ENCODE peak calls at places on chromosomes 6 and 20, in nine cellular contexts. One of them, this sample, is unnamed.
A peak's percentile ranks its signal among the peaks of the same experiment; 100 is the strongest.

GRCh38 chr6:127737009-127737486 is 160.1 kb downstream of the C6orf58 start:
- DNase-seq in GM23338: peak; percentile 84
- DNase-seq in lower lobe of right lung: no peak
- DNase-seq in spleen: no peak
- DNase-seq in fibroblast of lung: peak; percentile 80
- DNase-seq in IMR-90: peak; percentile 73
- DNase-seq in tibial artery: no peak
- DNase-seq in A673: peak; percentile 93
- DNase-seq in heart left ventricle: no peak
- DNase-seq in this sample: peak; percentile 11

GRCh38 chr6:12545837-12546658 is 170.5 kb upstream of the PHACTR1 start:
- DNase-seq in A673: peak; percentile 60
- DNase-seq in GM23338: no peak
- DNase-seq in lower lobe of right lung: no peak
- DNase-seq in tibial artery: no peak
- DNase-seq in spleen: no peak
- DNase-seq in IMR-90: peak; percentile 77
- DNase-seq in heart left ventricle: no peak
- DNase-seq in fibroblast of lung: no peak
- DNase-seq in this sample: no peak

GRCh38 chr20:13205848-13206434 is 15.1 kb upstream of the ISM1 start:
- DNase-seq in tibial artery: no peak
- DNase-seq in fibroblast of lung: no peak
- DNase-seq in A673: no peak
- DNase-seq in GM23338: no peak
- DNase-seq in heart left ventricle: no peak
- DNase-seq in spleen: no peak
- DNase-seq in lower lobe of right lung: no peak
- DNase-seq in IMR-90: no peak
- DNase-seq in this sample: no peak

GRCh38 chr20:21288587-21289370 is 14.4 kb upstream of the XRN2 start:
- DNase-seq in IMR-90: no peak
- DNase-seq in fibroblast of lung: no peak
- DNase-seq in heart left ventricle: no peak
- DNase-seq in A673: no peak
- DNase-seq in spleen: no peak
- DNase-seq in lower lobe of right lung: no peak
- DNase-seq in tibial artery: no peak
- DNase-seq in GM23338: no peak
- DNase-seq in this sample: no peak

GRCh38 chr20:62794007-62794724 is 2.1 kb upstream of the MRGBP start:
- DNase-seq in GM23338: peak; percentile 97
- DNase-seq in lower lobe of right lung: peak; percentile 97
- DNase-seq in IMR-90: peak; percentile 95
- DNase-seq in A673: peak; percentile 95
- DNase-seq in tibial artery: peak; percentile 95
- DNase-seq in fibroblast of lung: peak; percentile 95
- DNase-seq in spleen: peak; percentile 100
- DNase-seq in heart left ventricle: peak; percentile 100
- DNase-seq in this sample: peak; percentile 99

GRCh38 chr6:27293436-27294152 is 18.5 kb downstream of the POM121L2 start:
- DNase-seq in spleen: no peak
- DNase-seq in tibial artery: no peak
- DNase-seq in GM23338: peak; percentile 74
- DNase-seq in A673: peak; percentile 69
- DNase-seq in heart left ventricle: no peak
- DNase-seq in IMR-90: peak; percentile 69
- DNase-seq in fibroblast of lung: peak; percentile 66
- DNase-seq in lower lobe of right lung: no peak
- DNase-seq in this sample: no peak

GRCh38 chr20:43969501-43969900 is 54.8 kb downstream of the TOX2 start:
- DNase-seq in GM23338: no peak
- DNase-seq in lower lobe of right lung: peak; percentile 77
- DNase-seq in heart left ventricle: no peak
- DNase-seq in spleen: no peak
- DNase-seq in fibroblast of lung: no peak
- DNase-seq in A673: no peak
- DNase-seq in IMR-90: no peak
- DNase-seq in tibial artery: no peak
- DNase-seq in this sample: no peak

GRCh38 chr20:44204156-44204831 is 6.3 kb downstream of the OSER1 start:
- DNase-seq in heart left ventricle: no peak
- DNase-seq in tibial artery: no peak
- DNase-seq in GM23338: no peak
- DNase-seq in spleen: no peak
- DNase-seq in lower lobe of right lung: no peak
- DNase-seq in A673: peak; percentile 58
- DNase-seq in fibroblast of lung: peak; percentile 94
- DNase-seq in IMR-90: peak; percentile 96
- DNase-seq in this sample: no peak

GRCh38 chr6:158843751-158844683 is 24.8 kb upstream of the EZR start:
- DNase-seq in tibial artery: no peak
- DNase-seq in spleen: no peak
- DNase-seq in A673: no peak
- DNase-seq in heart left ventricle: no peak
- DNase-seq in fibroblast of lung: no peak
- DNase-seq in GM23338: no peak
- DNase-seq in lower lobe of right lung: no peak
- DNase-seq in IMR-90: peak; percentile 27
- DNase-seq in this sample: no peak

GRCh38 chr6:158837684-158838625 is 18.8 kb upstream of the EZR start:
- DNase-seq in fibroblast of lung: peak; percentile 32
- DNase-seq in A673: no peak
- DNase-seq in IMR-90: peak; percentile 43
- DNase-seq in GM23338: no peak
- DNase-seq in spleen: no peak
- DNase-seq in tibial artery: no peak
- DNase-seq in lower lobe of right lung: no peak
- DNase-seq in heart left ventricle: no peak
- DNase-seq in this sample: no peak

GRCh38 chr6:158839796-158840195 is 20.6 kb upstream of the EZR start:
- DNase-seq in GM23338: no peak
- DNase-seq in fibroblast of lung: no peak
- DNase-seq in lower lobe of right lung: no peak
- DNase-seq in spleen: no peak
- DNase-seq in heart left ventricle: no peak
- DNase-seq in A673: no peak
- DNase-seq in tibial artery: no peak
- DNase-seq in IMR-90: no peak
- DNase-seq in this sample: no peak

GRCh38 chr6:158840465-158840864 is 21.3 kb upstream of the EZR start:
- DNase-seq in IMR-90: no peak
- DNase-seq in A673: no peak
- DNase-seq in GM23338: no peak
- DNase-seq in lower lobe of right lung: no peak
- DNase-seq in tibial artery: no peak
- DNase-seq in spleen: no peak
- DNase-seq in fibroblast of lung: no peak
- DNase-seq in heart left ventricle: no peak
- DNase-seq in this sample: no peak

DNA sequence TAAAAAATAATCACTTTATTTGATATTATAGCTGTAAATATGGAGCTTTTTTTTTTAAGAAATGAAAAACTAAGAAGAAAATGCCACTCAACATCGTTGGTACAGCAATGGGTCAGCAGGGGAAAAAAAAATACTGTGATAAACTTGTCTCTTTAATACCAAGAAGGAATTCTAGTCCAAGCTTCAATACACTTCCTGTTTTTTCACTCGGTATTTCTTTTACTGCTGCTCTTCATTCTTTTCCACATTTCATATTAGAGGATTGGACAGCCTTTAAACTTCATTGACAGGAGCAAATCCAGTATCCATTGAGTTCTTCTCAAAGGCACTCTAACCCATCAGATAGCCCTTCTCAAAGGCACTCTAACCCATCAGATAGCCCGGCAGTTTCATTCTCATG is 22.2 kb upstream of the EZR start:
- DNase-seq in IMR-90: no peak
- DNase-seq in A673: no peak
- DNase-seq in tibial artery: no peak
- DNase-seq in spleen: no peak
- DNase-seq in heart left ventricle: no peak
- DNase-seq in GM23338: no peak
- DNase-seq in fibroblast of lung: no peak
- DNase-seq in lower lobe of right lung: no peak
- DNase-seq in this sample: no peak
- H3K27me3 ChIP-seq in IMR-90: no peaks in the 10 kb centered on the region
- H3K27me3 ChIP-seq in A673: no peaks in the 10 kb centered on the region
- H3K27me3 ChIP-seq in tibial artery: no peaks in the 10 kb centered on the region
- H3K27me3 ChIP-seq in spleen: no peaks in the 10 kb centered on the region
- H3K27me3 ChIP-seq in heart left ventricle: no peaks in the 10 kb centered on the region
- H3K27me3 ChIP-seq in GM23338: no peaks in the 10 kb centered on the region
- H3K27me3 ChIP-seq in fibroblast of lung: no peaks in the 10 kb centered on the region
- H3K27me3 ChIP-seq in lower lobe of right lung: no peaks in the 10 kb centered on the region
- H3K27me3 ChIP-seq in this sample: no peaks in the 10 kb centered on the region

GRCh38 chr20:57411406-57412283 is 20.4 kb downstream of the RBM38 start:
- DNase-seq in tibial artery: no peak
- DNase-seq in fibroblast of lung: no peak
- DNase-seq in spleen: peak; percentile 72
- DNase-seq in GM23338: no peak
- DNase-seq in heart left ventricle: no peak
- DNase-seq in lower lobe of right lung: no peak
- DNase-seq in IMR-90: no peak
- DNase-seq in A673: no peak
- DNase-seq in this sample: no peak

GRCh38 chr20:57413990-57414389 is 22.8 kb downstream of the RBM38 start:
- DNase-seq in A673: no peak
- DNase-seq in GM23338: no peak
- DNase-seq in heart left ventricle: no peak
- DNase-seq in IMR-90: no peak
- DNase-seq in spleen: peak; percentile 59
- DNase-seq in lower lobe of right lung: no peak
- DNase-seq in tibial artery: no peak
- DNase-seq in fibroblast of lung: no peak
- DNase-seq in this sample: no peak

GRCh38 chr20:57410398-57411323 is 19.5 kb downstream of the RBM38 start:
- DNase-seq in tibial artery: no peak
- DNase-seq in spleen: peak; percentile 72
- DNase-seq in heart left ventricle: no peak
- DNase-seq in A673: no peak
- DNase-seq in IMR-90: no peak
- DNase-seq in lower lobe of right lung: no peak
- DNase-seq in GM23338: no peak
- DNase-seq in fibroblast of lung: no peak
- DNase-seq in this sample: no peak

GRCh38 chr20:57414867-57415592 is 23.8 kb downstream of the RBM38 start:
- DNase-seq in lower lobe of right lung: no peak
- DNase-seq in fibroblast of lung: peak; percentile 35
- DNase-seq in heart left ventricle: no peak
- DNase-seq in spleen: peak; percentile 68
- DNase-seq in tibial artery: no peak
- DNase-seq in GM23338: no peak
- DNase-seq in A673: no peak
- DNase-seq in IMR-90: peak; percentile 28
- DNase-seq in this sample: peak; percentile 12

DNA sequence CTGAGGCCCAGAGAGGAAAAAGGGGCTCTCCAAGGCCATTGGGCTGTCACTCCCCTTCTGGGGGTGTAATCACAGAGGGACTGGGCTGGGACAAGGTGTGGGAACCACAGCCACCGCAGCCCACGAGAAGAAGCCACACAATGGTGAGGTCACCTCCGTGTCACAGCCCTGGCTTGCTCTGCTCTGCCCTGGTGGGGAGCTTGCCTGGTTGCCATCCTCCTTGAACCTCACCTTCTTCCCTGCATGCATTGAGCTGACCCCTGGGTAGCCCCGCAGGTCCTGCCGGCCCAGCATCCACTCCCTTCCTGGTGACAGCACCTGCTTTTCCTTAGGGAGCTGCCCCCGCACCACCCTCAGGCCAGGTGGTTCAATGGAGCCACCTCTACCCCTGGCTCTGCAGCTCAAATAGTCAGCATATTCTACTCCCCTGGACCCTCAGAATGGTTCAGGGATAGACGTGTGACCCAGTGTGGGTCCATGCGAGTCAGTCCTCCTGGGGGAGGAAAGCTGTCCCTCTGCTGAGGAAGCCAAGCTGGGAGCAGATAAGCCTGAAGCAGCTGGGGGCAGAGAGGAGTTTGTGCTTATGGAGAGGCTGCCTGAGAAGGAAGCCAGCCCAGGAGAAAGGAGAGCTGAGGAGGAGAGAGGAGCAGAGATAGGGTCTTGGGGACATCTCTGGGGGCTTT is 21.3 kb downstream of the RBM38 start:
- DNase-seq in heart left ventricle: no peak
- DNase-seq in A673: no peak
- DNase-seq in spleen: peak; percentile 51
- DNase-seq in IMR-90: no peak
- DNase-seq in tibial artery: no peak
- DNase-seq in GM23338: no peak
- DNase-seq in lower lobe of right lung: no peak
- DNase-seq in fibroblast of lung: no peak
- DNase-seq in this sample: peak; percentile 33
- H3K4me1 ChIP-seq in heart left ventricle: peaks cover 6% of the 10 kb centered on the region
- H3K4me1 ChIP-seq in A673: no peaks in the 10 kb centered on the region
- H3K4me1 ChIP-seq in spleen: peaks cover 41% of the 10 kb centered on the region
- H3K4me1 ChIP-seq in IMR-90: peaks cover 7% of the 10 kb centered on the region
- H3K4me1 ChIP-seq in tibial artery: peaks cover 9% of the 10 kb centered on the region
- H3K4me1 ChIP-seq in GM23338: no peaks in the 10 kb centered on the region
- H3K4me1 ChIP-seq in lower lobe of right lung: no peaks in the 10 kb centered on the region
- H3K4me1 ChIP-seq in fibroblast of lung: no peaks in the 10 kb centered on the region
- H3K4me1 ChIP-seq in this sample: no peaks in the 10 kb centered on the region

GRCh38 chr6:50056242-50056641 is 6.5 kb upstream of the DEFB112 start:
- DNase-seq in fibroblast of lung: no peak
- DNase-seq in lower lobe of right lung: no peak
- DNase-seq in IMR-90: no peak
- DNase-seq in heart left ventricle: no peak
- DNase-seq in spleen: no peak
- DNase-seq in A673: no peak
- DNase-seq in GM23338: no peak
- DNase-seq in tibial artery: no peak
- DNase-seq in this sample: no peak

DNA sequence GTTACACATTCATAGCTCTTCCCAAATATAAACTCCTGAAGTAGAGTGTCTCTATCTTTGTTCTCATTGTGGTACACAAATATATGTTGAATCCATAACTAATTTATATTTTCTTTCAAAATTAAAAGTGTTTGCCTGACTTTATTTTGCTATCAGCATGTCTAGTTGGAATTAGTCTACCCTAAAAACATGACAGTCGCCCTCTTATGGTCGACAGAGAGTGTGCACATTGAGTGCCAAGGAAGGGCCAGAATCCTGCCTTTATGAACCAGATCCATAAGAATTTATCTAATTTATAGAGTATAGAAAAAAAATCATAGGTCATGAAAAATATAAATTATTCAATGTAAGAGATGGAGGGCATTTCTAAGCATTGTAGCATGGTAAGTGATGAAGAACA is 12.3 kb upstream of the DEFB112 start:
- DNase-seq in IMR-90: peak; percentile 0
- DNase-seq in lower lobe of right lung: no peak
- DNase-seq in A673: peak; percentile 26
- DNase-seq in spleen: no peak
- DNase-seq in fibroblast of lung: peak; percentile 1
- DNase-seq in heart left ventricle: no peak
- DNase-seq in GM23338: peak; percentile 52
- DNase-seq in tibial artery: no peak
- DNase-seq in this sample: no peak
- TF ChIP-seq CTCF in IMR-90: no peak
- TF ChIP-seq CTCF in lower lobe of right lung: no peak
- TF ChIP-seq CTCF in A673: peak; percentile 68
- TF ChIP-seq CTCF in spleen: no peak
- TF ChIP-seq CTCF in fibroblast of lung: peak; percentile 46
- TF ChIP-seq CTCF in heart left ventricle: no peak
- TF ChIP-seq CTCF in GM23338: peak; percentile 70
- TF ChIP-seq CTCF in tibial artery: no peak
- TF ChIP-seq CTCF in this sample: no peak

GRCh38 chr6:131920656-131921055 is 30.5 kb downstream of the CCN2 start:
- DNase-seq in GM23338: no peak
- DNase-seq in heart left ventricle: no peak
- DNase-seq in spleen: no peak
- DNase-seq in lower lobe of right lung: no peak
- DNase-seq in A673: no peak
- DNase-seq in tibial artery: no peak
- DNase-seq in IMR-90: no peak
- DNase-seq in fibroblast of lung: no peak
- DNase-seq in this sample: no peak

GRCh38 chr6:131917763-131918649 is 33.2 kb downstream of the CCN2 start:
- DNase-seq in heart left ventricle: no peak
- DNase-seq in spleen: no peak
- DNase-seq in A673: no peak
- DNase-seq in IMR-90: no peak
- DNase-seq in tibial artery: no peak
- DNase-seq in fibroblast of lung: no peak
- DNase-seq in GM23338: no peak
- DNase-seq in lower lobe of right lung: no peak
- DNase-seq in this sample: no peak

GRCh38 chr6:131918650-131919355 is 32.4 kb downstream of the CCN2 start:
- DNase-seq in GM23338: no peak
- DNase-seq in spleen: no peak
- DNase-seq in A673: no peak
- DNase-seq in heart left ventricle: no peak
- DNase-seq in IMR-90: no peak
- DNase-seq in fibroblast of lung: no peak
- DNase-seq in tibial artery: no peak
- DNase-seq in lower lobe of right lung: no peak
- DNase-seq in this sample: no peak

GRCh38 chr6:131924881-131925474 is 26.2 kb downstream of the CCN2 start:
- DNase-seq in GM23338: peak; percentile 53
- DNase-seq in tibial artery: no peak
- DNase-seq in spleen: no peak
- DNase-seq in lower lobe of right lung: no peak
- DNase-seq in fibroblast of lung: peak; percentile 79
- DNase-seq in A673: peak; percentile 74
- DNase-seq in IMR-90: peak; percentile 66
- DNase-seq in heart left ventricle: no peak
- DNase-seq in this sample: no peak

DNA sequence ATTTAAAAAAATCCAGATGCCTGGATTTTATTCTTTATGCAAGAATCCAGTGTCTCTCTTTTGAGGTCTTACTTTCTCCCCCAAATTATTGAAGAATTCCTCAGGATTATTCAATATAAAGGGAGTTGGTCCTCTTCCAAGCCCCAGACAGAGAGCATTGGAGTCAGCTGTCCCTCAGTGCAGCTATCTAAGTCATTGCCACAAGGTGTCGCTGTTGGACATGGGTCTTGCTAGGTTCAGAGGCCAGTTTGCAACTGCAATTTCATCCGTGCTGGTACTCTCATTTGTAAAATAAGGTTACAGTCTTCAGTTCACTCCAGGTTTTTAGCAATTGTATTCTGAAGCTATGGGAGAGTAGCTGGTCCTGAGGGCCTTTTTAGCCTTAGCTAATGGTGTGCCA is 27.8 kb downstream of the CCN2 start:
- DNase-seq in fibroblast of lung: peak; percentile 77
- DNase-seq in tibial artery: no peak
- DNase-seq in IMR-90: peak; percentile 57
- DNase-seq in spleen: no peak
- DNase-seq in heart left ventricle: no peak
- DNase-seq in GM23338: peak; percentile 88
- DNase-seq in A673: peak; percentile 74
- DNase-seq in lower lobe of right lung: no peak
- DNase-seq in this sample: no peak
- H3K27me3 ChIP-seq in fibroblast of lung: no peaks in the 10 kb centered on the region
- H3K27me3 ChIP-seq in tibial artery: no peaks in the 10 kb centered on the region
- H3K27me3 ChIP-seq in IMR-90: no peaks in the 10 kb centered on the region
- H3K27me3 ChIP-seq in spleen: no peaks in the 10 kb centered on the region
- H3K27me3 ChIP-seq in heart left ventricle: no peaks in the 10 kb centered on the region
- H3K27me3 ChIP-seq in GM23338: no peaks in the 10 kb centered on the region
- H3K27me3 ChIP-seq in A673: no peaks in the 10 kb centered on the region
- H3K27me3 ChIP-seq in lower lobe of right lung: peaks cover 5% of the 10 kb centered on the region
- H3K27me3 ChIP-seq in this sample: no peaks in the 10 kb centered on the region

This sample was measured in pancreas.